ENCODE peak calls at places on chromosome 21, in seven cellular contexts. N, V, S, P, Y, C and I are unnamed samples.
A peak's percentile ranks its signal among the peaks of the same experiment; 100 is the strongest.

GRCh38 chr21:21547368-21547953 is 549.3 kb downstream of the NCAM2 start:
- DNase-seq in N (no peak), V (no peak), S (no peak), P (no peak), Y (no peak), C (no peak), I (no peak)

GRCh38 chr21:14487490-14488432 is 58.4 kb downstream of the SAMSN1 start:
- DNase-seq in N (no peak), V (no peak), S (no peak), P (no peak), Y (no peak), C (no peak), I (no peak)

GRCh38 chr21:26709090-26709489 is 136.0 kb upstream of the CYYR1 start:
- DNase-seq in N (peak; percentile 23), V (peak; percentile 10), S (no peak), P (no peak), Y (no peak), C (no peak), I (no peak)

GRCh38 chr21:45253180-45253579 is 34.5 kb downstream of the POFUT2 start:
- DNase-seq in N (no peak), V (peak; percentile 18), S (no peak), P (no peak), Y (no peak), C (no peak), I (no peak)

GRCh38 chr21:23534833-23535232 is 2072.4 kb downstream of the MRPL39 start:
- DNase-seq in N (no peak), V (no peak), S (no peak), P (no peak), Y (no peak), C (no peak), I (no peak)

GRCh38 chr21:45390121-45390751 is 14.7 kb upstream of the COL18A1 start:
- DNase-seq in N (no peak), V (no peak), S (no peak), P (peak; percentile 10), Y (no peak), C (peak; percentile 38), I (no peak)

GRCh38 chr21:35026617-35027557 is 22.2 kb downstream of the RUNX1 start:
- DNase-seq in N (peak; percentile 58), V (peak; percentile 46), S (peak; percentile 92), P (peak; percentile 63), Y (peak; percentile 51), C (peak; percentile 88), I (peak; percentile 91)

GRCh38 chr21:40620386-40621145 is 226.4 kb downstream of the DSCAM start:
- DNase-seq in N (no peak), V (no peak), S (no peak), P (no peak), Y (no peak), C (no peak), I (no peak)

GRCh38 chr21:44812640-44813039 is 5.2 kb downstream of the SUMO3 start:
- DNase-seq in N (no peak), V (no peak), S (no peak), P (no peak), Y (no peak), C (no peak), I (no peak)

GRCh38 chr21:34881894-34882371 is 167.2 kb downstream of the RUNX1 start:
- DNase-seq in N (no peak), V (peak; percentile 89), S (no peak), P (no peak), Y (no peak), C (no peak), I (no peak)

GRCh38 chr21:46153259-46154154 is 1.9 kb downstream of the FTCD start:
- DNase-seq in N (peak; percentile 70), V (peak; percentile 54), S (peak; percentile 30), P (peak; percentile 85), Y (no peak), C (peak; percentile 57), I (peak; percentile 74)

GRCh38 chr21:42850866-42851391 is 28.4 kb downstream of the WDR4 start:
- DNase-seq in N (peak; percentile 20), V (no peak), S (peak; percentile 42), P (no peak), Y (no peak), C (no peak), I (peak; percentile 54)
- TF ChIP-seq CTCF in N (peak; percentile 28), V (peak; percentile 23), S (peak; percentile 56), P (peak; percentile 51), Y (peak; percentile 58), C (peak; percentile 44), I (peak; percentile 56)

DNA sequence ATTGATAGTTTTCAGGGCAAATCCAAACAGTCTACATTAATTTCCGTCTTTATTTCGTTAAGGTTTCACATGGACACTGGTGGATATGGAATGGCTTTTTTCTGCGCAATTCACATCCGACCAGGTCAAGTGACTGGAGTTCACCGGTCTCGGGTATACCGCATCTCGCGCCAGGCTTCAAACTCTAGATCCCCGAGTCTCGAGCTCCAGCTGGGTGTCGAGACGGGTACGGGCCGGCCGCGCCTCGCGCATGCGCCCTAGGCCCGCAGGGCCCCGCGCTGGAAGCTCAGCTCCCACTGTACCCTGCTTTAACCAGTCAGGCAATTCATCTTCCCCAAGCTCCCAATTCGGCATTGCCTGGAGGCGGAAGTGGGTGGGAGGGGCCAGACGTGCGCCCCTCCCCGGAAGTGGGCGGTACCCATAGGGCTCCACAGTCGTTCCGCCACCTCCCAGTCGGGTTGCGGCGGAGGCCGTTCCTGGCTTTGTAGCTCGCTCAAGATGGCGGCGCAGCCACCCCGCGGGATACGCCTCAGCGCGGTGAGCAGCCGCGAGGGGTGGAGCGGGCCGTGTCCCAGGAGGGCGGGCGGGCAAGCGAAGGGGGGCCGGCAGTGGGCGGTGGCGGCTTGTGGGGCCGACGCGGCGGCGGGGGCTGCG is at the start of gene MORC3:
- DNase-seq in N (peak; percentile 98), V (peak; percentile 99), S (peak; percentile 100), P (peak; percentile 98), Y (peak; percentile 97), C (peak; percentile 98), I (peak; percentile 98)
- TF ChIP-seq CTCF in N (no peak), V (no peak), S (no peak), P (no peak), Y (no peak), C (no peak), I (no peak)

GRCh38 chr21:33302796-33303195 is 22.0 kb upstream of the IFNAR1 start:
- DNase-seq in N (no peak), V (no peak), S (no peak), P (no peak), Y (no peak), C (no peak), I (no peak)
- TF ChIP-seq CTCF in N (no peak), V (no peak), S (no peak), P (no peak), Y (peak; percentile 6), C (no peak), I (no peak)

DNA sequence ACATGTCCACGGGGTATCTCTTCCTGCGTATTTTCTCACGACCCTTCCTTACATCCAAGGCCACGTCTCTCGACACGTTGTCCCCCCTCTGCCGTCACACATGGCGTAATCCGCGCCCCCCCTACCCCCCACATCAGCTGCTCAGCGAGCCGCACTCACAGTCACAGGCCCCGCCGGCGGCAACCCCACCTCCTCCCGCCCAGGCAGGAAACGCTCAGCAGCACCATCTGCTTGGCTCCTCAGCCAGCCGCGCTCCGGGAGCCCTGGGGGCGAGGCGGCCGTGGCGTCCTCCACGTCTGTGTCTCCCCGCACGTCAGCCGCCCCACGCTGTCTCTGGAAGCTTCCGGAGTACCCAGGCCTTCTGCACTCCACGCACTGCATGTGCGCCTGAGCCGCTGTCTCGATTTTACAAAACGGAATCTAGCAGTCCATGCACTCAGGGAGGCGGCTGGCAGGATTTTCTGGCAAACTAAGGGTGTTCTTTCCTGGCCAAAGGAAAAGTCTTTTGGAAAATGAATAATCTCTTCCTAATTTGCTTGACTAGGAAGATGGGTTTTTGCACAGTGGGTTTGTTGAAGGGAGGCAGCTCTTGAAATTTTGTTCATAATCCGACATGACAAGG is 64.5 kb downstream of the SIK1 start:
- DNase-seq in N (peak; percentile 61), V (peak; percentile 29), S (peak; percentile 96), P (peak; percentile 79), Y (no peak), C (peak; percentile 71), I (peak; percentile 90)
- TF ChIP-seq CTCF in N (no peak), V (no peak), S (no peak), P (no peak), Y (no peak), C (no peak), I (no peak)

GRCh38 chr21:42112857-42113256 is 41.7 kb downstream of the UMODL1 start:
- DNase-seq in N (peak; percentile 37), V (peak; percentile 35), S (no peak), P (no peak), Y (no peak), C (no peak), I (no peak)

GRCh38 chr21:42114646-42115045 is 43.5 kb downstream of the UMODL1 start:
- DNase-seq in N (no peak), V (no peak), S (no peak), P (no peak), Y (no peak), C (no peak), I (no peak)

GRCh38 chr21:42115136-42115683 is 44.1 kb downstream of the UMODL1 start:
- DNase-seq in N (no peak), V (no peak), S (no peak), P (no peak), Y (no peak), C (no peak), I (no peak)

GRCh38 chr21:42112223-42112622 is 41.1 kb downstream of the UMODL1 start:
- DNase-seq in N (no peak), V (no peak), S (no peak), P (no peak), Y (no peak), C (no peak), I (no peak)

DNA sequence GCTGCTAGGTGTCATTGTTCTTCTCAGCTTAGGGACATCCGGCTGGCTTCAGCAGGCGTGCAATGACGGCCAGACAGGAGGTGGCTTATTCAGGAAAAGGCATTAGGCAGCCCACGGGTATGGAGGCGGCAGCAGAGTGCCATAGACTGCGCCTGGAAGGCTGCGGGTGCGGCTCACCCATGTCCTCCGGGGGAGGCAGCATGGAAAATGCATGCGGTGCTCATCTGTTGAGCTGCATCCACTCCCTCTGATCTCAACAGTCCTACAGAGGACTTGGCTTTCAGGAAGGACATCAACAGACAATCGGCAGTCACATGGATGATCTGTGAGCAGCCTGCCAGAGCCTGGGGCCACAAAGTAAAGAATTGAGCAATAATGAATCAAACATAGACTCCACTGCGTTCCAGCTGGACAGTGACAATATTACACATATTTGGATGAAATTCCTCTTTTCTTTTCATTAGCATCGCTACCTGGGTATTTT is 42.9 kb downstream of the UMODL1 start:
- DNase-seq in N (peak; percentile 87), V (no peak), S (no peak), P (no peak), Y (no peak), C (no peak), I (no peak)
- TF ChIP-seq CTCF in N (peak; percentile 71), V (no peak), S (no peak), P (no peak), Y (peak; percentile 20), C (no peak), I (no peak)

DNA sequence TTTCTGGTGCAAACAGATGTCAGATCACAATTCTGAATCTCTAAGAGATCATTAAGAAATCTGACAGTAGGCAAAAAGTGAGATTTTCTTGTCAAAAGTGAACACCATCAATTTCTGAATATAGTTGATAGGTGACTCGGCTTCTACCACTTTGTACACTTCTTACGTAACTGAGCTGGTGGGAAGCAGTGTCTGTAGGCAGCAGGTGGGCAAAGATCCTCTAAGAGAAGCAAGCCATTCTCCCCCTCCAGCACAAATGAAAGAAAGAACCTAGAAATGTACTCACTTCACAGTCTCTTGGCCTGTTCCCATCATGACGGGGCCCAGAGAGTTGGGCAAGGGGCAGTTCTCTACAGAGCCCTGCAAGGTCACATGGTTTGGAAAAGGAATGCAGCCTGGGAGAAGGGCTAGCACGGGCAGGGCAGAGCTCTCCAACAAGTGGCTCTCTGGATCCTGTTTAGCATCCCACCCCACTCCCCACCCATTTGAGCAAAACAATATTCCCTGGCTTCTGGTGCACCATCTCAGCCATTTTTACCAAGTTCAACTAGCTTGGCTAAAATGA is 412.6 kb downstream of the LTN1 start:
- DNase-seq in N (no peak), V (no peak), S (no peak), P (no peak), Y (no peak), C (no peak), I (no peak)
- TF ChIP-seq CTCF in N (no peak), V (no peak), S (no peak), P (no peak), Y (no peak), C (no peak), I (no peak)